ENCODE peak calls at places on chromosomes 13 and 19, in nine cellular contexts. U, I, P, L, D, C, W, H and O are unnamed samples.

GRCh38 chr13:97308735-97309429 is 86.7 kb downstream of the MBNL2 start:
- DNase-seq in W (no peak), U (no peak), D (no peak), L (no peak), I (no peak), H (no peak), C (no peak), P (peak), O (no peak)

GRCh38 chr13:80168089-80168850 is 172.7 kb downstream of the SPRY2 start:
- DNase-seq in P (peak), L (no peak), U (no peak), W (no peak), H (peak), I (no peak), C (no peak), D (no peak), O (no peak)

GRCh38 chr19:49133621-49134454 is 14.5 kb downstream of the PPFIA3 start:
- DNase-seq in H (peak), W (peak), P (peak), U (peak), D (peak), L (no peak), I (no peak), C (no peak), O (no peak)

GRCh38 chr19:45130888-45131615 is 29.7 kb downstream of the NKPD1 start:
- DNase-seq in C (no peak), U (peak), L (no peak), H (peak), I (no peak), W (no peak), P (peak), D (peak), O (no peak)

GRCh38 chr13:94799330-94799729 is 87.0 kb upstream of the SOX21 start:
- DNase-seq in I (no peak), C (no peak), U (no peak), W (no peak), D (no peak), P (no peak), L (no peak), H (no peak), O (no peak)

GRCh38 chr19:47158367-47158791 is 27.7 kb downstream of the SAE1 start:
- DNase-seq in C (no peak), D (no peak), U (no peak), L (no peak), H (no peak), W (no peak), P (no peak), I (peak), O (no peak)

GRCh38 chr19:55355213-55355821 is 798 bp upstream of the COX6B2 start:
- DNase-seq in C (no peak), L (peak), H (peak), U (no peak), P (no peak), D (no peak), I (no peak), W (no peak), O (no peak)

GRCh38 chr13:99677388-99677951 is 176.2 kb downstream of the TM9SF2 start:
- DNase-seq in C (no peak), I (no peak), L (no peak), W (no peak), U (no peak), H (no peak), D (no peak), P (no peak), O (no peak)

GRCh38 chr13:24664726-24665409 is 15.3 kb upstream of the ATP12A start:
- DNase-seq in I (no peak), W (no peak), P (peak), L (no peak), C (no peak), D (no peak), H (peak), U (no peak), O (no peak)

GRCh38 chr13:42815686-42816085 is 34.3 kb downstream of the FAM216B start:
- DNase-seq in L (no peak), C (no peak), I (no peak), H (no peak), W (no peak), D (no peak), U (no peak), P (peak), O (no peak)

GRCh38 chr13:113921763-113922162 is 52.1 kb downstream of the C13orf46 start:
- DNase-seq in H (no peak), P (no peak), D (no peak), C (no peak), W (no peak), I (peak), L (no peak), U (no peak), O (no peak)

GRCh38 chr19:22118132-22118531 is 65.8 kb downstream of the ZNF257 start:
- DNase-seq in P (no peak), W (no peak), I (no peak), H (no peak), U (no peak), D (no peak), C (no peak), L (no peak), O (no peak)

GRCh38 chr19:33283578-33283977 is 18.8 kb downstream of the CEBPA start:
- DNase-seq in H (no peak), I (no peak), W (no peak), P (no peak), U (no peak), L (no peak), C (no peak), D (no peak), O (no peak)

GRCh38 chr13:52600666-52601065 is 41.6 kb upstream of the HNRNPA1L2 start:
- DNase-seq in W (no peak), U (no peak), L (no peak), P (no peak), H (no peak), D (no peak), C (no peak), I (no peak), O (no peak)

GRCh38 chr13:52779028-52779612 is 39.5 kb upstream of the CNMD start:
- DNase-seq in H (no peak), P (no peak), U (no peak), C (peak), I (no peak), D (no peak), W (no peak), L (peak), O (no peak)

GRCh38 chr13:41418027-41418426 is 39.3 kb upstream of the RGCC start:
- DNase-seq in L (no peak), I (no peak), P (peak), H (peak), U (no peak), W (no peak), D (no peak), C (no peak), O (no peak)

GRCh38 chr19:34226036-34226435 is 28.3 kb upstream of the GARRE1 start:
- DNase-seq in U (no peak), I (no peak), C (no peak), L (no peak), H (no peak), W (no peak), D (no peak), P (no peak), O (no peak)

GRCh38 chr19:10290876-10291553 is 1.3 kb downstream of the ICAM5 start:
- DNase-seq in P (no peak), L (peak), H (peak), C (no peak), W (peak), U (peak), I (peak), D (peak), O (no peak)

GRCh38 chr13:94710881-94711560 is 1.3 kb downstream of the SOX21 start:
- DNase-seq in I (no peak), L (peak), C (no peak), P (no peak), D (peak), H (peak), U (peak), W (peak), O (peak)

GRCh38 chr19:10315335-10316214 is at the start of gene FDX2:
- DNase-seq in I (peak), W (peak), L (peak), U (peak), C (peak), H (peak), D (peak), P (peak), O (peak)

GRCh38 chr19:35228177-35228930 is at the start of gene FAM187B:
- DNase-seq in P (no peak), U (no peak), I (no peak), C (no peak), D (no peak), H (no peak), L (no peak), W (peak), O (no peak)

GRCh38 chr13:112012004-112012704 is 54.8 kb upstream of the SOX1 start:
- DNase-seq in W (no peak), L (no peak), I (no peak), P (no peak), D (no peak), U (no peak), H (no peak), C (no peak), O (no peak)

GRCh38 chr19:31152906-31153305 is 196.3 kb downstream of the TSHZ3 start:
- DNase-seq in D (no peak), P (peak), C (no peak), L (no peak), W (no peak), H (peak), U (no peak), I (no peak), O (no peak)

GRCh38 chr13:98524793-98525192 is 52.1 kb downstream of the STK24 start:
- DNase-seq in U (no peak), C (no peak), L (no peak), W (no peak), I (no peak), P (no peak), H (no peak), D (no peak), O (no peak)

GRCh38 chr13:111937763-111938375 is 129.1 kb upstream of the SOX1 start:
- DNase-seq in W (no peak), P (no peak), H (peak), I (no peak), L (no peak), D (no peak), U (no peak), C (no peak), O (no peak)

GRCh38 chr13:29978211-29978610 is 127.8 kb upstream of the UBL3 start:
- DNase-seq in H (peak), W (no peak), C (no peak), P (no peak), I (no peak), U (no peak), D (no peak), L (no peak), O (no peak)

GRCh38 chr19:41887711-41888382 is 4.9 kb downstream of the ARHGEF1 start:
- DNase-seq in C (no peak), U (peak), P (peak), H (peak), D (peak), L (no peak), W (peak), I (peak), O (no peak)

GRCh38 chr13:109331898-109332297 is 454.5 kb downstream of the IRS2 start:
- DNase-seq in C (no peak), U (no peak), I (no peak), W (no peak), D (no peak), H (no peak), L (no peak), P (peak), O (no peak)

GRCh38 chr19:23764781-23765180 is 6.1 kb upstream of the ZNF681 start:
- DNase-seq in U (no peak), H (no peak), C (no peak), D (no peak), P (no peak), W (no peak), L (no peak), I (no peak), O (no peak)

GRCh38 chr13:92913840-92914239 is 312.8 kb upstream of the GPC6 start:
- DNase-seq in C (no peak), P (no peak), L (no peak), I (no peak), H (no peak), D (no peak), W (no peak), U (no peak), O (no peak)

GRCh38 chr13:101986316-101986715 is 415.5 kb downstream of the FGF14 start:
- DNase-seq in P (no peak), L (no peak), C (no peak), W (no peak), D (no peak), U (no peak), H (no peak), I (no peak), O (no peak)

GRCh38 chr13:71864981-71865857 is 1.8 kb downstream of the DACH1 start:
- DNase-seq in H (no peak), P (peak), D (peak), C (peak), U (peak), I (no peak), L (peak), W (peak), O (peak)

GRCh38 chr13:98997738-98998641 is 20.1 kb upstream of the DOCK9 start:
- DNase-seq in P (peak), L (peak), U (no peak), W (no peak), C (no peak), H (peak), D (no peak), I (no peak), O (no peak)

GRCh38 chr19:17370026-17370587 is 7.0 kb downstream of the PLVAP start:
- DNase-seq in L (no peak), W (peak), I (no peak), D (no peak), C (no peak), H (no peak), P (peak), U (no peak), O (no peak)

GRCh38 chr19:19110410-19111137 is 27.7 kb downstream of the TMEM161A start:
- DNase-seq in W (peak), D (no peak), C (peak), P (peak), I (no peak), U (no peak), L (no peak), H (peak), O (peak)
- TF ChIP-seq CTCF in W (peak), D (no peak), C (peak), P (no peak), I (no peak), U (no peak), L (no peak), H (no peak), O (no peak)

DNA sequence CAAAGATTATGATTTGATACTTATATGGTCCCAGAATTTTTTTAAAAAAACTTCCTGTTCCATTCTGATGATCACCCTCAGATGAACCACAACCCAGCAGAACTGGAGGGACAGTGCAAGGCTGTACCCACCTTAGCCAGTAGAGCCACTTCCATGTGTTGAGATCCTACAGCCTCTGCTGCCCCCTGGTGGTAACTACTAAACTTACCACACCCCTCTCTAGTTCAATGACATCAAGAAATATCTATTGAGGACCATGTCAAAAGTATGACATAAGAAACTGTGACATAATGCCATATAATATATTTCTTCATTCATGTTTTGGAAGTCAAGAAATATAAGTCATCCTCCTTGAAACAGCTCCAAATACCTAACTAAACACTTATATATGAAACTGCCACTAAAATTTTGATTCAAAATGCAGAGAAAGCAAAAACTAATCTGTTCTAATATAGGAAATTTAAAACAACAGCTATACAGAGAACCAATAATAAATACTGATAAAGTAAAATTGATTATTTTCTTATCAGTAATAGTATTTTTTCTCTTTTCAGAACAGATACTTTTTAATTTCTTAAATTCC is 412.6 kb downstream of the KCTD12 start:
- DNase-seq in L (peak), D (peak), I (peak), U (peak), P (peak), W (peak), C (peak), H (peak), O (peak)
- TF ChIP-seq CTCF in L (peak), D (peak), I (peak), U (peak), P (peak), W (peak), C (peak), H (peak), O (peak)

GRCh38 chr19:5893296-5893903 is 10.2 kb downstream of the NDUFA11 start:
- DNase-seq in D (no peak), P (no peak), C (no peak), U (no peak), I (no peak), L (no peak), H (no peak), W (no peak), O (no peak)

GRCh38 chr19:5891938-5892771 is 11.4 kb downstream of the NDUFA11 start:
- DNase-seq in I (no peak), D (peak), H (no peak), U (peak), L (peak), P (peak), W (peak), C (peak), O (no peak)

GRCh38 chr19:5891572-5891937 is 12.0 kb downstream of the NDUFA11 start:
- DNase-seq in W (no peak), P (no peak), H (no peak), C (no peak), I (no peak), U (no peak), D (no peak), L (no peak), O (no peak)

GRCh38 chr19:5893907-5894703 is 9.5 kb downstream of the NDUFA11 start:
- DNase-seq in C (no peak), L (no peak), D (no peak), U (no peak), P (no peak), I (peak), W (no peak), H (peak), O (no peak)

GRCh38 chr19:5892772-5893275 is 10.8 kb downstream of the NDUFA11 start:
- DNase-seq in C (no peak), L (no peak), U (no peak), H (no peak), D (no peak), W (no peak), I (no peak), P (no peak), O (no peak)
- TF ChIP-seq CTCF in C (no peak), L (no peak), U (peak), H (no peak), D (no peak), W (no peak), I (no peak), P (no peak), O (peak)

DNA sequence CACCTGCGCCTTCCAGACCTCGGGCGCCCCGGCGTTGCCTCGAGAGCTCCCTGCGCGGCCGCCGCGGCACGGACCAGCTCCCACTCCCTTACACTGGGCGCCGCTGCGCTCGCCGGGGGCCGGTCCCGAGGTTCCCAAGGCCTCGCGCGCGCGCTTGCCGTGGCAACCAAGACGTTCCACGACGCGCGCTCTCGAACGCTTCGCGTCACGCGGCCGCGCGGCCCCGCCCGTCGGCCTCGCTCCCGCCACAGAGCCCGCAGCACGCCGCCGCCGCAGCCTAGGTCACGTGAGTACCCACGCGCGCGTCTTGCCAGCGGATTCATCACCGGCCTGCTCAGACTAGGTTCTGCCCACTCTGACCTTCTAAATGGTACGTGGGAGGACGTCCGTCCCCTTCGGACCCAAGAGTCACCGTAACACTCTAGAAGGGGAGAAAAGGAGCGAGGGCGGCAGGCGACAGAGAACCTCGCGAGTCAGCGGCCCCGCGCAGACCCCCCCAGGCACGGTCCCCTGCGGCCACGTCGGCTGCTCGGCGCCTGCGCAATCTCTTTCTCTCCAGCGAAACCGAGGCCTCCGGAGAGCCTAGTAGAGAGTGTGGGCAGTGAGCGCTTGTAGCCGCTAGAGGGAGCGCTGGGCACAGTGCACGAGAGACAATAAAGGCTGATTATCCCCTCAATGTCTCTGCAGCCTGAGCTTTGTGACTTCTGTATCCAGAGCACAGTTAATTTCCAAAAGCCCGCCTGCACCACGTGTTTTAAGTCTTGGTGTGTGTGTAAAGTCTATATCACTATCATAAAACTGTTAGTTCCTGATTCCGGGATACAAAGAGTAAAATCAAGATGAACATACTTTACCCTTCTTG is at the start of gene SPART:
- DNase-seq in W (peak), C (peak), D (peak), U (peak), H (peak), P (peak), L (peak), I (peak), O (peak)
- TF ChIP-seq CTCF in W (peak), C (peak), D (peak), U (peak), H (peak), P (peak), L (peak), I (peak), O (peak)

GRCh38 chr19:37779139-37780035 is at the start of gene ZNF573:
- DNase-seq in P (peak), L (peak), I (peak), D (peak), C (peak), W (peak), U (peak), H (peak), O (peak)
- TF ChIP-seq CTCF in P (peak), L (no peak), I (no peak), D (no peak), C (no peak), W (no peak), U (no peak), H (peak), O (no peak)

DNA sequence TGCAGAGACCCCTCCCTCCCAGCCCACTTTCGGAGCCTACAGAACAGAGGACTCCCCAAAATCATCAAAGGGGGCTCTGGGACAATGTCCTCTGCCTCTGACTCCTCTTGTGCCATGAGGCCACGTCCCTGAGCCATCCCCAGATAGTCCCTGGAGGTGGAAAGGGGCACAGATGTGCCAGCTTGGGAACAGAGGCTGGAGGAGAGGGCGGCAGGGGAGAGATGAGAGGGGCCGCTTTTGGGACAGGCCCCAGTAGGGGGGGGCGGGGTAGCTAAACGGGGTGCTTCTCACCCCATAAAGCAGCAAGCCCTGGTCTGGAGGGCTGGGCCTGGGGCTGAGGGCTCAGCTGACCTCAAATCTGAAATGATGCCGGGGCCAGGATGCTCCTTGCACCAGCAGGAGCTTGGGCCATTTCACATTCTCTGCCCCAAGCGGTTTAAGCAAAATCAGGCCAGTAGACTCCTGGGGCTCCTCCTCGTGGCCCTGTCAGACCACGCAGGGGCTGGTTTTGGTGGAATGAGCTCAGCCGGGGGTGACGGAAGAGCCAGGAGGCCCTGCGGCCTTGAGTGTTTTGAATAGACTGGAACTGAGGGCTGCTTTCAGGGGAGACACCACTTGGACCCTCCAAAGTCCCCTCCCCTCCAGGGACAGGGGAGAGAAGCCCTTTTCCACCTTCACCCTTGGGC is 27.1 kb downstream of the ONECUT3 start:
- DNase-seq in P (peak), L (no peak), D (no peak), U (peak), C (no peak), W (no peak), H (no peak), I (no peak), O (no peak)
- TF ChIP-seq CTCF in P (peak), L (no peak), D (no peak), U (no peak), C (peak), W (no peak), H (peak), I (no peak), O (no peak)

GRCh38 chr19:29285878-29286277 is 72.9 kb upstream of the UQCRFS1 start:
- DNase-seq in H (peak), L (peak), U (no peak), I (no peak), D (no peak), C (peak), P (no peak), W (no peak), O (no peak)
- TF ChIP-seq CTCF in H (no peak), L (peak), U (no peak), I (no peak), D (no peak), C (peak), P (no peak), W (no peak), O (no peak)

GRCh38 chr13:46386996-46387851 is at the start of gene RUBCNL:
- DNase-seq in D (peak), I (no peak), U (peak), P (peak), W (peak), C (peak), H (peak), L (peak), O (no peak)
- TF ChIP-seq CTCF in D (no peak), I (no peak), U (no peak), P (no peak), W (peak), C (no peak), H (peak), L (peak), O (no peak)